ENCODE peak calls at places on chromosomes 16 and 17, in eight cellular contexts. S, V, A, O, Q, E, B and U are unnamed samples.

GRCh38 chr17:49358638-49359247 is 3.3 kb downstream of the ZNF652 start:
- DNase-seq in S (no peak), B (no peak), E (no peak), Q (no peak), O (no peak), V (no peak), A (no peak), U (no peak)

GRCh38 chr16:17053536-17054160 is 417.1 kb downstream of the XYLT1 start:
- DNase-seq in A (no peak), B (no peak), Q (no peak), O (no peak), E (no peak), V (no peak), S (no peak), U (no peak)

GRCh38 chr17:7383742-7384488 is 3.0 kb downstream of the TNK1 start:
- DNase-seq in V (no peak), S (no peak), B (no peak), A (no peak), Q (no peak), E (peak), O (no peak), U (no peak)

GRCh38 chr16:63776437-63776836 is 1345.4 kb downstream of the CDH11 start:
- DNase-seq in S (no peak), Q (no peak), E (no peak), V (no peak), A (no peak), B (no peak), O (no peak), U (no peak)

GRCh38 chr17:37742762-37743611 is 1.9 kb downstream of the HNF1B start:
- DNase-seq in O (peak), B (no peak), S (no peak), V (no peak), Q (no peak), A (no peak), E (no peak), U (no peak)

GRCh38 chr17:16068323-16068722 is 68.7 kb downstream of the TTC19 start:
- DNase-seq in Q (no peak), E (no peak), V (no peak), S (no peak), A (no peak), B (no peak), O (no peak), U (no peak)

GRCh38 chr16:53872248-53873221 is 168.6 kb downstream of the FTO start:
- DNase-seq in E (no peak), A (no peak), B (peak), V (no peak), O (no peak), S (no peak), Q (no peak), U (no peak)

GRCh38 chr16:25855063-25855462 is 163.3 kb downstream of the HS3ST4 start:
- DNase-seq in E (no peak), V (no peak), B (no peak), O (no peak), S (no peak), Q (no peak), A (no peak), U (no peak)

GRCh38 chr16:80936410-80936809 is 70.3 kb downstream of the CMC2 start:
- DNase-seq in Q (no peak), V (no peak), S (no peak), A (no peak), B (no peak), O (no peak), E (no peak), U (no peak)

GRCh38 chr16:88393034-88393433 is 10.3 kb downstream of the ZNF469 start:
- DNase-seq in B (no peak), S (no peak), V (no peak), A (no peak), E (no peak), Q (peak), O (no peak), U (no peak)

GRCh38 chr17:17831208-17832039 is 5.4 kb downstream of the SREBF1 start:
- DNase-seq in S (no peak), V (no peak), O (no peak), B (no peak), A (no peak), Q (no peak), E (no peak), U (no peak)

GRCh38 chr16:87324411-87325275 is 7.5 kb upstream of the C16orf95 start:
- DNase-seq in S (no peak), B (no peak), Q (peak), A (no peak), O (no peak), E (no peak), V (no peak), U (peak)

GRCh38 chr17:208429-208828 is 27.0 kb upstream of the DOC2B start:
- DNase-seq in O (no peak), E (no peak), B (no peak), V (no peak), A (no peak), Q (no peak), S (no peak), U (no peak)

GRCh38 chr17:76709077-76709950 is 1.5 kb downstream of the MXRA7 start:
- DNase-seq in B (peak), Q (peak), S (peak), V (peak), E (peak), O (peak), A (no peak), U (peak)

GRCh38 chr17:63035695-63036094 is 69.7 kb downstream of the TANC2 start:
- DNase-seq in O (no peak), Q (no peak), A (no peak), S (no peak), V (no peak), E (no peak), B (peak), U (no peak)

GRCh38 chr17:29176500-29177351 is 3.5 kb downstream of the MYO18A start:
- DNase-seq in V (no peak), B (no peak), Q (no peak), S (peak), O (peak), A (no peak), E (peak), U (no peak)
- TF ChIP-seq CTCF in V (no peak), B (no peak), Q (no peak), S (no peak), O (no peak), A (no peak), E (no peak), U (peak)

DNA sequence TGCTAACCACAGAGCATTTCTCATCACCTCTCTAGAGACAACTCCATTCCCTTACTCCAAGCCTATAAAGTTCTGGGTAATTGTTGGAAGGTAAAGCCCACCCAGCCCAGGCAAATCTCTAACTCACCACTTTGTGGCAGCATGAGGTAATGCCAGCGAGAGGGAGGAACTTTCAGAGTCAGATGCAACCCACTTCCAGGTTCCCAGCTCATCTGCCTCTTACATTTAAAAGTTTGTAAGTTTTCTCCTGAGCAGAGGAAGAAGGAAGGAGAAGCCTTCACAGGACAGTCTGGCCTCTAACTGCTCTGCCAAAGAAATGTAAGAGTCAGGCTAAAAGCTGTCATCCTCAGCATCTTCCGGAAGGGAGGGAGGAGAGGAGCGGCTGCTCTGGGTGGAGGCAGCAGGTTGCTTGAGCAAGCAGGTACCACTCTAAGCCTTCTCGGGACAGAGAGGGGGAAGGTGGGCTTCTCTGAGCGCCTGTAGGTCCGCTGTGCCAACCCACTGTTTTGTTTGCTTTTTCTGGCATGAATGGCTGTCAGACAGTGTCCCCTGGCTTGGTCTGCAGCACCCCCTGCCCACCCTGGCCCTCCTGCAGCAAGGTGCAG is 1.0 kb downstream of the ZNF319 start:
- DNase-seq in B (no peak), V (no peak), Q (no peak), E (no peak), O (no peak), S (no peak), A (no peak), U (no peak)
- TF ChIP-seq CTCF in B (no peak), V (no peak), Q (no peak), E (no peak), O (no peak), S (no peak), A (no peak), U (peak)

GRCh38 chr17:44894642-44895041 is 4.6 kb downstream of the EFTUD2 start:
- DNase-seq in V (no peak), B (no peak), O (no peak), A (no peak), E (no peak), S (no peak), Q (no peak), U (no peak)
- TF ChIP-seq CTCF in V (no peak), B (no peak), O (no peak), A (no peak), E (no peak), S (no peak), Q (no peak), U (no peak)

DNA sequence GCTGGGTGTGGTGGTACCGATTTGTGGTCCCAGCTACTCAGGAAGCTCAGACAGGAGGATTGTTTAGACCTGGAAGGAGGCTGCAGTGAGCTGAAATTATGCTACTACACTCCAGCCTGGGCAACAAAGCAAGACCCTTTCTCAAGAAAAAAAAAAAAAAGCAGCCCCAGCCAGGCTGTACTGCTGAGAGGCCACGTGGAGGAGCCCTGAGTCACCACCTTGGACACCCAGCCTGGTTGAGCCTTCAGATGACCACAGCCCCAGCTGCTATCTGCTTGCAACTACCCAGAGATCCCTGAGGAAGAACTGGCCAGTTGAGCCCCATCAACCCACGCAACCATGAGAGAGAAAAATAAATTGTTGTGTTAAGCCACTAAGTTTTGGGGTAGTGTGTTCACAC is 23.6 kb upstream of the GPRC5C start:
- DNase-seq in O (no peak), B (no peak), S (peak), V (no peak), A (no peak), Q (no peak), E (no peak), U (no peak)
- TF ChIP-seq CTCF in O (no peak), B (no peak), S (no peak), V (no peak), A (no peak), Q (no peak), E (no peak), U (peak)